ENCODE peak calls at places on chromosomes 6 and 20, in four cellular contexts. One of them, this sample, is unnamed.

GRCh38 chr6:2149370-2150006 is 95.9 kb downstream of the GMDS start:
- DNase-seq in HCT116: no peak
- DNase-seq in prostate gland: no peak
- DNase-seq in breast epithelium: no peak
- DNase-seq in this sample: no peak

GRCh38 chr6:124676033-124676432 is 286.2 kb upstream of the RNF217 start:
- DNase-seq in HCT116: no peak
- DNase-seq in prostate gland: no peak
- DNase-seq in breast epithelium: no peak
- DNase-seq in this sample: no peak

GRCh38 chr6:4941782-4942672 is 61.8 kb downstream of the RPP40 start:
- DNase-seq in HCT116: peak
- DNase-seq in prostate gland: no peak
- DNase-seq in breast epithelium: peak
- DNase-seq in this sample: no peak

GRCh38 chr6:124076336-124077048 is 272.8 kb downstream of the NKAIN2 start:
- DNase-seq in HCT116: no peak
- DNase-seq in prostate gland: no peak
- DNase-seq in breast epithelium: no peak
- DNase-seq in this sample: no peak

GRCh38 chr6:123415844-123416468 is 220.8 kb downstream of the TRDN start:
- DNase-seq in HCT116: peak
- DNase-seq in prostate gland: peak
- DNase-seq in breast epithelium: peak
- DNase-seq in this sample: peak

GRCh38 chr6:131982740-131983259 is 31.6 kb upstream of the CCN2 start:
- DNase-seq in HCT116: no peak
- DNase-seq in prostate gland: no peak
- DNase-seq in breast epithelium: no peak
- DNase-seq in this sample: no peak

GRCh38 chr6:140979642-140980091 is 1153.1 kb upstream of the GJE1 start:
- DNase-seq in HCT116: no peak
- DNase-seq in prostate gland: peak
- DNase-seq in breast epithelium: peak
- DNase-seq in this sample: no peak

GRCh38 chr6:797479-798077 is 104.6 kb upstream of the EXOC2 start:
- DNase-seq in HCT116: peak
- DNase-seq in prostate gland: peak
- DNase-seq in breast epithelium: peak
- DNase-seq in this sample: no peak

GRCh38 chr6:144528605-144529425 is 243.7 kb downstream of the UTRN start:
- DNase-seq in HCT116: no peak
- DNase-seq in prostate gland: no peak
- DNase-seq in breast epithelium: no peak
- DNase-seq in this sample: no peak

GRCh38 chr20:5216663-5217062 is 89.9 kb downstream of the CDS2 start:
- DNase-seq in HCT116: no peak
- DNase-seq in prostate gland: no peak
- DNase-seq in breast epithelium: no peak
- DNase-seq in this sample: no peak

GRCh38 chr20:58998656-58999055 is 8.4 kb downstream of the CTSZ start:
- DNase-seq in HCT116: no peak
- DNase-seq in prostate gland: no peak
- DNase-seq in breast epithelium: no peak
- DNase-seq in this sample: no peak

GRCh38 chr20:3203315-3204123 is 963 bp downstream of the DDRGK1 start:
- DNase-seq in HCT116: no peak
- DNase-seq in prostate gland: no peak
- DNase-seq in breast epithelium: no peak
- DNase-seq in this sample: peak

GRCh38 chr6:7974932-7975763 is 64.6 kb upstream of the TXNDC5 start:
- DNase-seq in HCT116: peak
- DNase-seq in prostate gland: peak
- DNase-seq in breast epithelium: peak
- DNase-seq in this sample: no peak

GRCh38 chr6:73579851-73580246 is 59.0 kb upstream of the EEF1A1 start:
- DNase-seq in HCT116: peak
- DNase-seq in prostate gland: no peak
- DNase-seq in breast epithelium: peak
- DNase-seq in this sample: no peak

GRCh38 chr6:13638626-13639025 is 23.5 kb downstream of the NOL7 start:
- DNase-seq in HCT116: no peak
- DNase-seq in prostate gland: no peak
- DNase-seq in breast epithelium: no peak
- DNase-seq in this sample: no peak

GRCh38 chr6:53615633-53616449 is 49.7 kb downstream of the KLHL31 start:
- DNase-seq in HCT116: peak
- DNase-seq in prostate gland: no peak
- DNase-seq in breast epithelium: no peak
- DNase-seq in this sample: no peak

GRCh38 chr6:21773199-21773974 is 179.8 kb downstream of the SOX4 start:
- DNase-seq in HCT116: no peak
- DNase-seq in prostate gland: no peak
- DNase-seq in breast epithelium: no peak
- DNase-seq in this sample: no peak

GRCh38 chr20:56003111-56003800 is 2.1 kb downstream of the CBLN4 start:
- DNase-seq in HCT116: no peak
- DNase-seq in prostate gland: no peak
- DNase-seq in breast epithelium: no peak
- DNase-seq in this sample: no peak

GRCh38 chr6:45757443-45758121 is 258.1 kb downstream of the CLIC5 start:
- DNase-seq in HCT116: no peak
- DNase-seq in prostate gland: no peak
- DNase-seq in breast epithelium: no peak
- DNase-seq in this sample: no peak

GRCh38 chr20:59032713-59033059 is 551 bp upstream of the ATP5F1E start:
- DNase-seq in HCT116: peak
- DNase-seq in prostate gland: no peak
- DNase-seq in breast epithelium: no peak
- DNase-seq in this sample: no peak

GRCh38 chr6:118810420-118811027 is 83.4 kb upstream of the ASF1A start:
- DNase-seq in HCT116: no peak
- DNase-seq in prostate gland: no peak
- DNase-seq in breast epithelium: peak
- DNase-seq in this sample: no peak

GRCh38 chr6:33173228-33174180 is 18.8 kb downstream of the COL11A2 start:
- DNase-seq in HCT116: no peak
- DNase-seq in prostate gland: no peak
- DNase-seq in breast epithelium: no peak
- DNase-seq in this sample: no peak

GRCh38 chr20:48771542-48771941 is 56.3 kb downstream of the PREX1 start:
- DNase-seq in HCT116: no peak
- DNase-seq in prostate gland: no peak
- DNase-seq in breast epithelium: no peak
- DNase-seq in this sample: no peak
- TF ChIP-seq POLR2AphosphoS5 in HCT116: no peak
- TF ChIP-seq POLR2AphosphoS5 in prostate gland: no peak
- TF ChIP-seq POLR2AphosphoS5 in breast epithelium: no peak
- TF ChIP-seq POLR2AphosphoS5 in this sample: no peak

DNA sequence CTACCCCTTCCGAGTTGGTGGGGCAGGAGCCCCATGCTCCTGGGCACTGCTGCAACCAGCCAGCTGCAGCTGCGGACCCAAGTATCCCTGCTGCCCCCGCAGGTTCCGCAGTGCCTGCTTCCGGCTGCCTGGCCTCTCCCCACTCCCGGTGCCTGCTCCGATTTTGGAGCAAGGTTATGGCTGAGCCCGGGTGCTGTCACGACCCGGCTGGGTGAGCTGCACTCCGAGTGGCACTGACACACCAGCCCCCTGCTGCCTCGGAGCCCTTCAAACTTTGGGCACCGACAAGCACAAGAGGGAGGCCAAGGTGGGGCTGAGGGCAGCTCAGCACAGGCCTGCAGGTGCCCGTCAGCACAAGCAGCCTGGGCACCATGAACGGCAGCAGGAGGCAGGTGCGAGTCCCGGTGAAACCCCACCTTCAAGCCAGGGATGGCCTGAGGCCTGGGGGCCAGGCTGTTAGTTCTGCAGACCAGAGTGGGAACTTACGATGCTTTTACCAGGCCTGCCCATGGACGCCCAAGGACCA is 25.9 kb upstream of the HACE1 start:
- DNase-seq in HCT116: no peak
- DNase-seq in prostate gland: no peak
- DNase-seq in breast epithelium: no peak
- DNase-seq in this sample: no peak
- TF ChIP-seq POLR2AphosphoS5 in HCT116: no peak
- TF ChIP-seq POLR2AphosphoS5 in prostate gland: no peak
- TF ChIP-seq POLR2AphosphoS5 in breast epithelium: no peak
- TF ChIP-seq POLR2AphosphoS5 in this sample: no peak

DNA sequence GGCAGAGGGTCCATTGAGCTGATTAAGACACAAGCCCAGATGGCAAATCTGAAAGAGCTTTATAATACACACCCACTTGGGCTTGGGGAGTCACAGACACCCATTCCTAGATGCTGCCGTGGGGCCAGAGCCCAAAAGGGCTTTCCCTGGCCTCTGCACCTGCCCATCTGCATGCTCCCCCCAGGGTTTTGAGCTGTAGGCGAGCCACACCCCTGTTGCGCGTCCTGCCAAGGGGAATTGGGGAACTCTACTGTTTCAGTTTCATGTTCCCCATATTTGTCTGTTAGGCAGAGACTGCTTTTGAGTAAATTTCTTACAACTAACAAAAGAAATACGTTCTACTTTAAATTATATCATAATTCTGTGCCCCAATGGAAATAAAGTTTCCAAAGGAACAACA is 52.9 kb upstream of the FNDC1 start:
- DNase-seq in HCT116: no peak
- DNase-seq in prostate gland: no peak
- DNase-seq in breast epithelium: no peak
- DNase-seq in this sample: no peak
- TF ChIP-seq POLR2AphosphoS5 in HCT116: no peak
- TF ChIP-seq POLR2AphosphoS5 in prostate gland: no peak
- TF ChIP-seq POLR2AphosphoS5 in breast epithelium: no peak
- TF ChIP-seq POLR2AphosphoS5 in this sample: no peak

DNA sequence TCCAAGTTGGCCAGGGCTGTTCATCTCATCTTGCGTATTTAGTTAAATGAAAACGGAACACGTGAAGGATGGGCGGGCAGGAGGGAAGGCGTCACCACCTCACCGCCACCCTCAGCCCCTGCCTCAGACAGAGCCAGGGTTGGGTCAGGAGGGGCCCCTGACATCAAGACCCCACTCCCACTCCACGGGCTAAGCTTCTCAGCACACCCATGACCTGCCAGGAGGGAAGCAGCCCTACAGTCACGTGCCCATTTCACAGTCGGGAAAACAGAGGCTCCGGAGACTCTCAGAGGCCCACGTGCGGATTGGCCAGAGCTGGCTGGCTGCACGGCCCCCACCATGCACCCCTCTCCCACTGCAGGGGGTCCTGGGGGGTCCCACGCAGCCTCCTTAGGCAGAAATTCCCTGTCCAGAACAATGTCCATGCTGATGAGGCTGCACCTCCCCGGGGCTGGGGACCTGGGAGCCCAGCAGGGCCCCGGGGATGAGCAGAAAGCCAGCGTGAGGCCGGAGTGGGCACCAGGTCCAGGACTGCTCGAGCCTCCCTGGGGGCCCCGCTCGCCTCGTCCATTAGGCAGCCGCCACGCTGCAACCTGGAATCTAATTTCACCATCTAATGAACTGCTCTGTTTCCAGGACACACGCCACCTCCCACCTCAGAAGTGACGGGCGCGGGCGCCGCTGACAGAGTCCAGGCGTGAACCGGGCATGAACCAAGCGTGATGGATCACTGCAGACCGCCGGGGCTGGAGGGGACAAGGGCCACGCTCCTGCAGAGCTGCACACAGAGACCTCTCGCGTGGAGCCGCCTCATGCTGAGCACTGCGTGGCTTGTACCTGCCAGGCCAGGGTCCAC is 15.8 kb downstream of the KCNQ2 start:
- DNase-seq in HCT116: no peak
- DNase-seq in prostate gland: no peak
- DNase-seq in breast epithelium: no peak
- DNase-seq in this sample: no peak
- TF ChIP-seq POLR2AphosphoS5 in HCT116: no peak
- TF ChIP-seq POLR2AphosphoS5 in prostate gland: no peak
- TF ChIP-seq POLR2AphosphoS5 in breast epithelium: no peak
- TF ChIP-seq POLR2AphosphoS5 in this sample: no peak